ENCODE peak calls at places on chromosomes 6 and 20, in four cellular contexts. Z, W, B and V are unnamed samples.

GRCh38 chr6:129621252-129621651 is 88.7 kb downstream of the ARHGAP18 start:
- DNase-seq in Z (peak; percentile 20), W (peak; percentile 37), B (no peak), V (no peak)

GRCh38 chr6:170143401-170144150 is 147.3 kb downstream of the DLL1 start:
- DNase-seq in Z (no peak), W (no peak), B (no peak), V (no peak)

GRCh38 chr6:5108068-5108467 is 22.9 kb downstream of the PPP1R3G start:
- DNase-seq in Z (no peak), W (no peak), B (no peak), V (no peak)

GRCh38 chr20:61127311-61128044 is 124.6 kb upstream of the CDH4 start:
- DNase-seq in Z (peak; percentile 70), W (no peak), B (peak; percentile 92), V (no peak)

GRCh38 chr6:14292119-14292518 is 174.5 kb downstream of the CD83 start:
- DNase-seq in Z (no peak), W (no peak), B (no peak), V (no peak)

GRCh38 chr20:11847827-11848226 is 69.9 kb upstream of the BTBD3 start:
- DNase-seq in Z (no peak), W (no peak), B (no peak), V (no peak)

GRCh38 chr20:38270869-38271608 is 10.5 kb upstream of the KIAA1755 start:
- DNase-seq in Z (peak; percentile 90), W (no peak), B (peak; percentile 99), V (no peak)

GRCh38 chr6:127299522-127300240 is 33.0 kb downstream of the RNF146 start:
- DNase-seq in Z (peak; percentile 31), W (no peak), B (peak; percentile 28), V (no peak)

GRCh38 chr20:40771848-40772247 is 82.8 kb upstream of the MAFB start:
- DNase-seq in Z (no peak), W (no peak), B (no peak), V (no peak)
- H3K14ac ChIP-seq in Z (no peak overlapping the region), W (no peak overlapping the region), B (no peak overlapping the region), V (no peak overlapping the region)

DNA sequence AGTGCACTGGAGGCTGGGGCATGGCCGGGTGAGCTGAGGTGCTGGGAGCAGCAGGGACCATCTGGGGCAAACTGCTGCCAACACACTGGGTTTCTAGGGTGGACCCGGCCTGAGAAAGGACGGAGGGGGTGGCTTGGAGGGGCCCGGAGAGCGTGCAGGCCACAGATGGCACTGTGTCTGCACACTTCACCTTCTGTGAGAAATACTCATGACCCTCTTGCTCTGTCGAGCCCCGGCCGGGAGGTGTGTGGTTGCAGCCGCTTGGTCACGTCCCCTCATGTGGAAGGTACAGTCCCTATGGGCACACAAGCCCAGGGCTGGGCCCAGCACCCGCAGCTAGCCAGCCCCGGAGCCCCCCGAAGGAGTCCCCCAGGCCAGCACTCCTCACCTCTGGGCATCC is 59.7 kb downstream of the RBM38 start:
- DNase-seq in Z (no peak), W (no peak), B (no peak), V (no peak)
- H3K4me2 ChIP-seq in Z (no peak overlapping the region), W (no peak overlapping the region), B (no peak overlapping the region), V (no peak overlapping the region)

GRCh38 chr6:44269921-44270525 is at the start of gene TMEM151B:
- DNase-seq in Z (no peak), W (no peak), B (no peak), V (no peak)
- H3K23ac ChIP-seq in Z (no peak within 1 kb of the TSS), W (no peak within 1 kb of the TSS), B (no peak within 1 kb of the TSS), V (no peak within 1 kb of the TSS)

DNA sequence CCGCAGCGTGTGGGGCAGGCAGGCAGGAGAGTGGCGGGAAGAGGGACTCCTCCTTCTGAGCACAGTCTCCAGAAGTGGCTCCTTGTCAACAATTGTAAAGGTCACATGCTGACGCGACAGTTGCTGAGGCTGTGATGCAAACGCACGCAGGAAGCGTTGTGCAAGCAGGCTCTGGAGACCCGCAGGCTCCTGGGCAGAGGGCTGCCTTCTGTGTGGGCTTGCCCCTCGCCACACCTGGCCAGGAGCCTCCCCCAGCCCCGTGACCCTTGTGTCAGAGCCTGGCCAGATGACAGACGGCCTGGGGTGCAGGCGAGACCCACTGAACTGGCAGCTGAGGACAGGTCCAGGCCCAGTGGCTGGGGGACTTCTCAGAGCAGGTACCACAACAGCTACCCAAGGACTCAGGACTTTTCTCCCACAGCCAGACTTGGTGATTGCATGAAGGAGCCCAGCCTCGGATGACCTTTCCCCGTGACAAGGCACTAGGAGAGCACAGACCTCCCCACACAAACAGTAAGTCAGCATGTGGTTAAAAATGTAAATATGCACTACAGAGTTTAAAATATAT is 222.2 kb upstream of the RREB1 start:
- DNase-seq in Z (peak; percentile 56), W (no peak), B (no peak), V (no peak)
- H3K14ac ChIP-seq in Z (no peak overlapping the region), W (no peak overlapping the region), B (no peak overlapping the region), V (no peak overlapping the region)

DNA sequence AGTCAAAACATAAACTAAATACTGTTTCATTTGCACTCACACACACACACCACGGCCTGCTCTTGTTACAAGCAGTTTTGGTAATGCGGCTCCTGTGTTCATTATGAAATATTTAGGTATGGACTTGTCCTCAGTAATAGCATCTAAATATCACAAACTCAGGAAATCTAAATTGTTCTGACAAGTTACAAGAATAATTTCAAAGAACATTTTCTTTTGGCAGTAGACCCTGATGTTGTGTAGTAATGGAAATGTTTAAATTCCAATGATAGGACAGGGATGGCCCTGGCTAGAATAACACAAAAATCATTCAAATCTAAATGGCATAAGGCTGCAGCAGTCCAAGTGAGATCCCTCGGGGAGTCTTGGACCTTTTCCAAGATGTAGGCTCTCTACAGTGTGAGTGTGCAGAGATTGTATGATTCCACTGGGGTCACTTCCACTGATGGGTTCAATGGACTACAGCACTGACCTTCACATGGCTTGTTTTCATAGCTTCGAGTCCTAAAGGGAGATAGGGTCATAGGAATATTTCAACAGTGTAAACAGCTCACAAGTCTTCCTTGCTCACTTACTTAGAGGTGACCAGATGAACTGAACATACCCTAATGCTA is 210.6 kb upstream of the PLCB4 start:
- DNase-seq in Z (peak; percentile 3), W (no peak), B (peak; percentile 21), V (no peak)
- H3K4me2 ChIP-seq in Z (no peak overlapping the region), W (no peak overlapping the region), B (peak overlapping the region; percentile 3), V (no peak overlapping the region)

GRCh38 chr20:62141397-62142251 is 1.6 kb downstream of the PSMA7 start:
- DNase-seq in Z (peak; percentile 76), W (no peak), B (peak; percentile 38), V (no peak)

GRCh38 chr20:62143976-62144825 is 632 bp downstream of the SS18L1 start:
- DNase-seq in Z (peak; percentile 78), W (peak; percentile 46), B (peak; percentile 60), V (no peak)

GRCh38 chr20:62143118-62143975 is at the start of the genes PSMA7 and SS18L1:
- DNase-seq in Z (peak; percentile 85), W (peak; percentile 72), B (peak; percentile 80), V (peak; percentile 83)

GRCh38 chr20:62141043-62141396 is 2.2 kb downstream of the PSMA7 start:
- DNase-seq in Z (no peak), W (no peak), B (no peak), V (no peak)

DNA sequence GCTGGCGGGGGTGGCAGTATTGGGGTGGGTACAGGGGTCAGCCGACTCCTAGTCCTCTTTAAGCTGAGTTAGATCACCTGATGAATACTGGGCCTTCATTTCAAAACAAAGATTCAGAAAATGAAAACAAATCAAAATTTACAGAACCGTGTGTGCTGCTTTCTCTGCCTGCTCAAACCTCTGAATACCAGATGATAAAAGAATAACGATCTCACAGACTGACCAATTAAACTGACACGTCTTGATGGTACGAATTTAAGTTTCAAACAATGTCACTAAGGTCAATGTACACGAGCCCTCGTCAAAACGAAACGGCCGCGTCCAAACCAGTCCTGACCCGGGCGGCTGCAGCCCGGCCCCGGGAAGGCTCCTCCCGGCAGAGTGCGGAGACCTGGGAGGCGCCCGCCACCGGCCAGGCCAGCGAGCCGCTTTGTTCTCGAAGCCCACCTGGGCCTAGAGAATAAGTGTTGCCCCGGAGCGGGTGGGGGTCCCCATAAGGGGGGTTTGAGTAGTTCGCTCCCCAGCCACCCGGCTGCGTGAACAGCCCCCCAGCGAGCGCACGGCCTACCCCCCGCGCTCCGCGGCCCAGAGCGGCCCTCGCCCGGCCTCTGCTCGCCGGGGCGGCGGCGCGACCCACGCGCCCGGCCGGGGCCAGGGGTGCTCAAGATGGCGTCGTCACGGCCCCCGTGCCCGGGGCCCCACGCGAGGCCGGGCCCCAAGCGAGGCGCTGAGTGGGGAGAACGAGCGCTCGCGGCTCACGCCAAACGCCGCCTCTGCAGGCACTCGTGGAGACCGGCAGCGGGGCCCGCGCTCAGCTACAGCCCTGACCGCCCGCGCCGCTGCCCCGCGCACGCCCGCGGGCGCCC is 709 bp downstream of the PSMA7 start:
- DNase-seq in Z (no peak), W (no peak), B (no peak), V (no peak)
- H3K23ac ChIP-seq in Z (peak overlapping the region; percentile 43), W (no peak overlapping the region), B (peak overlapping the region; percentile 68), V (no peak overlapping the region)

GRCh38 chr20:3157817-3158216 is 1.8 kb downstream of the FASTKD5 start:
- DNase-seq in Z (no peak), W (no peak), B (no peak), V (no peak)

GRCh38 chr20:3156811-3157619 is 2.6 kb downstream of the FASTKD5 start:
- DNase-seq in Z (no peak), W (no peak), B (peak; percentile 26), V (no peak)

GRCh38 chr20:3161316-3162079 is 1.8 kb upstream of the FASTKD5 start:
- DNase-seq in Z (no peak), W (no peak), B (no peak), V (no peak)

GRCh38 chr20:3160418-3160817 is 753 bp upstream of the FASTKD5 start:
- DNase-seq in Z (no peak), W (no peak), B (no peak), V (no peak)

DNA sequence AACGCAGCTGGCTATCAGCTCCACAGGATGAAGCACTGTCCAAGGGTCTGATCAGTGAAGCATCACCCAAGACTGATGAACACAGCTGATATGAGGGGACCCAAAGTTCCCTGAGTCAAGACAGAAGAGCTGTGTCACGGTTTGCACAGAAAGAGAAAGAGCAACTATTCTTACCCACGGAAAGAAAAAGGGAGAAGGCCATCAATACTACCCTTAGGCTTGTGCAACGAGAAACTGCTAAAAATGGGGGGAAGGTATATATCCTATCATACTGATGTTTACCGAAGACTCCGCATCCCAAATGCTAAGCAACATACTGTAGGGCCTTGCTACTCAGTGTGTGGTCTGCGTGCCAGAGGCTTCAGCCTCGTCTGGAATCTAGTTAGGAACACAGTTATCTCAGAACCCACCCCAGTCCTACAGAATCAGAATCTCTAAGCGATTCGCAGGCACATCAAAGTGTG is 665 bp downstream of the FASTKD5 start:
- DNase-seq in Z (peak; percentile 57), W (no peak), B (peak; percentile 25), V (no peak)
- H3K14ac ChIP-seq in Z (no peak overlapping the region), W (no peak overlapping the region), B (peak overlapping the region; percentile 87), V (no peak overlapping the region)